ENCODE peak calls at places on chromosomes 11 and 22, in seven cellular contexts. One of them, this sample, is unnamed.

GRCh38 chr11:108854366-108854765 is 189.5 kb downstream of the DDX10 start:
- DNase-seq in psoas muscle: no peak
- DNase-seq in left ventricle myocardium inferior: no peak
- DNase-seq in upper lobe of right lung: no peak
- DNase-seq in astrocyte of the spinal cord: peak
- DNase-seq in adrenal gland: no peak
- DNase-seq in heart left ventricle: no peak
- DNase-seq in this sample: no peak

GRCh38 chr11:122711831-122712378 is 56.4 kb downstream of the UBASH3B start:
- DNase-seq in adrenal gland: no peak
- DNase-seq in psoas muscle: no peak
- DNase-seq in astrocyte of the spinal cord: peak
- DNase-seq in upper lobe of right lung: no peak
- DNase-seq in left ventricle myocardium inferior: no peak
- DNase-seq in heart left ventricle: no peak
- DNase-seq in this sample: no peak

GRCh38 chr11:111870887-111871692 is at the start of gene ALG9:
- DNase-seq in adrenal gland: peak
- DNase-seq in left ventricle myocardium inferior: peak
- DNase-seq in heart left ventricle: peak
- DNase-seq in astrocyte of the spinal cord: peak
- DNase-seq in upper lobe of right lung: peak
- DNase-seq in psoas muscle: peak
- DNase-seq in this sample: peak

GRCh38 chr22:10780281-10780680 is 4747.7 kb upstream of the OR11H1 start:
- DNase-seq in astrocyte of the spinal cord: no peak
- DNase-seq in heart left ventricle: no peak
- DNase-seq in adrenal gland: no peak
- DNase-seq in psoas muscle: no peak
- DNase-seq in upper lobe of right lung: no peak
- DNase-seq in left ventricle myocardium inferior: no peak
- DNase-seq in this sample: no peak

GRCh38 chr11:112082729-112083128 is 3.8 kb downstream of the TIMM8B start:
- DNase-seq in upper lobe of right lung: no peak
- DNase-seq in astrocyte of the spinal cord: peak
- DNase-seq in heart left ventricle: peak
- DNase-seq in left ventricle myocardium inferior: no peak
- DNase-seq in psoas muscle: no peak
- DNase-seq in adrenal gland: no peak
- DNase-seq in this sample: no peak

GRCh38 chr22:49243965-49244364 is 583.7 kb downstream of the BRD1 start:
- DNase-seq in upper lobe of right lung: peak
- DNase-seq in astrocyte of the spinal cord: no peak
- DNase-seq in heart left ventricle: no peak
- DNase-seq in adrenal gland: no peak
- DNase-seq in left ventricle myocardium inferior: no peak
- DNase-seq in psoas muscle: no peak
- DNase-seq in this sample: no peak

GRCh38 chr11:118913411-118914125 is 12.2 kb downstream of the BCL9L start:
- DNase-seq in psoas muscle: peak
- DNase-seq in adrenal gland: peak
- DNase-seq in astrocyte of the spinal cord: no peak
- DNase-seq in upper lobe of right lung: no peak
- DNase-seq in left ventricle myocardium inferior: peak
- DNase-seq in heart left ventricle: no peak
- DNase-seq in this sample: peak

GRCh38 chr11:43376594-43376993 is 17.9 kb downstream of the TTC17 start:
- DNase-seq in adrenal gland: no peak
- DNase-seq in upper lobe of right lung: no peak
- DNase-seq in heart left ventricle: no peak
- DNase-seq in astrocyte of the spinal cord: peak
- DNase-seq in left ventricle myocardium inferior: no peak
- DNase-seq in psoas muscle: no peak
- DNase-seq in this sample: no peak

GRCh38 chr22:28999510-29000224 is 62.0 kb downstream of the C22orf31 start:
- DNase-seq in upper lobe of right lung: no peak
- DNase-seq in psoas muscle: no peak
- DNase-seq in adrenal gland: no peak
- DNase-seq in astrocyte of the spinal cord: no peak
- DNase-seq in heart left ventricle: no peak
- DNase-seq in left ventricle myocardium inferior: no peak
- DNase-seq in this sample: no peak

GRCh38 chr11:46445192-46445591 is 53.6 kb upstream of the CHRM4 start:
- DNase-seq in astrocyte of the spinal cord: no peak
- DNase-seq in left ventricle myocardium inferior: no peak
- DNase-seq in psoas muscle: no peak
- DNase-seq in heart left ventricle: no peak
- DNase-seq in upper lobe of right lung: no peak
- DNase-seq in adrenal gland: no peak
- DNase-seq in this sample: no peak

GRCh38 chr11:11992257-11992690 is 16.2 kb downstream of the DKK3 start:
- DNase-seq in psoas muscle: no peak
- DNase-seq in upper lobe of right lung: peak
- DNase-seq in adrenal gland: no peak
- DNase-seq in left ventricle myocardium inferior: no peak
- DNase-seq in heart left ventricle: peak
- DNase-seq in astrocyte of the spinal cord: peak
- DNase-seq in this sample: no peak

GRCh38 chr11:47950396-47950795 is 30.0 kb upstream of the PTPRJ start:
- DNase-seq in psoas muscle: no peak
- DNase-seq in heart left ventricle: no peak
- DNase-seq in adrenal gland: no peak
- DNase-seq in astrocyte of the spinal cord: peak
- DNase-seq in left ventricle myocardium inferior: no peak
- DNase-seq in upper lobe of right lung: no peak
- DNase-seq in this sample: no peak

GRCh38 chr22:40094449-40094848 is 83.3 kb upstream of the TNRC6B start:
- DNase-seq in astrocyte of the spinal cord: no peak
- DNase-seq in left ventricle myocardium inferior: no peak
- DNase-seq in heart left ventricle: no peak
- DNase-seq in adrenal gland: no peak
- DNase-seq in psoas muscle: no peak
- DNase-seq in upper lobe of right lung: no peak
- DNase-seq in this sample: no peak

GRCh38 chr11:63802637-63803414 is 10.4 kb upstream of the SPINDOC start:
- DNase-seq in upper lobe of right lung: no peak
- DNase-seq in psoas muscle: no peak
- DNase-seq in left ventricle myocardium inferior: no peak
- DNase-seq in heart left ventricle: no peak
- DNase-seq in astrocyte of the spinal cord: no peak
- DNase-seq in adrenal gland: no peak
- DNase-seq in this sample: peak

GRCh38 chr11:124867700-124868099 is 2.5 kb downstream of the ROBO3 start:
- DNase-seq in psoas muscle: no peak
- DNase-seq in upper lobe of right lung: no peak
- DNase-seq in heart left ventricle: peak
- DNase-seq in astrocyte of the spinal cord: peak
- DNase-seq in left ventricle myocardium inferior: no peak
- DNase-seq in adrenal gland: peak
- DNase-seq in this sample: peak

GRCh38 chr11:124577664-124578427 is 8.0 kb downstream of the OR8A1 start:
- DNase-seq in heart left ventricle: peak
- DNase-seq in adrenal gland: no peak
- DNase-seq in upper lobe of right lung: no peak
- DNase-seq in psoas muscle: no peak
- DNase-seq in astrocyte of the spinal cord: no peak
- DNase-seq in left ventricle myocardium inferior: no peak
- DNase-seq in this sample: no peak

GRCh38 chr22:46081036-46081830 is 69.1 kb upstream of the PPARA start:
- DNase-seq in adrenal gland: peak
- DNase-seq in heart left ventricle: peak
- DNase-seq in left ventricle myocardium inferior: peak
- DNase-seq in upper lobe of right lung: peak
- DNase-seq in astrocyte of the spinal cord: no peak
- DNase-seq in psoas muscle: peak
- DNase-seq in this sample: peak

GRCh38 chr11:35318309-35318708 is 101.0 kb downstream of the SLC1A2 start:
- DNase-seq in upper lobe of right lung: no peak
- DNase-seq in adrenal gland: no peak
- DNase-seq in left ventricle myocardium inferior: no peak
- DNase-seq in heart left ventricle: no peak
- DNase-seq in psoas muscle: no peak
- DNase-seq in astrocyte of the spinal cord: no peak
- DNase-seq in this sample: no peak

GRCh38 chr11:134529212-134530096 is 117.4 kb upstream of the B3GAT1 start:
- DNase-seq in astrocyte of the spinal cord: no peak
- DNase-seq in left ventricle myocardium inferior: no peak
- DNase-seq in adrenal gland: peak
- DNase-seq in heart left ventricle: peak
- DNase-seq in psoas muscle: no peak
- DNase-seq in upper lobe of right lung: peak
- DNase-seq in this sample: peak

GRCh38 chr11:66290332-66290629 is 1.3 kb upstream of the YIF1A start:
- DNase-seq in left ventricle myocardium inferior: no peak
- DNase-seq in adrenal gland: no peak
- DNase-seq in astrocyte of the spinal cord: no peak
- DNase-seq in psoas muscle: no peak
- DNase-seq in heart left ventricle: no peak
- DNase-seq in upper lobe of right lung: no peak
- DNase-seq in this sample: no peak
- TF ChIP-seq CTCF in left ventricle myocardium inferior: no peak
- TF ChIP-seq CTCF in adrenal gland: no peak
- TF ChIP-seq CTCF in astrocyte of the spinal cord: no peak
- TF ChIP-seq CTCF in psoas muscle: no peak
- TF ChIP-seq CTCF in heart left ventricle: no peak
- TF ChIP-seq CTCF in upper lobe of right lung: no peak
- TF ChIP-seq CTCF in this sample: no peak

DNA sequence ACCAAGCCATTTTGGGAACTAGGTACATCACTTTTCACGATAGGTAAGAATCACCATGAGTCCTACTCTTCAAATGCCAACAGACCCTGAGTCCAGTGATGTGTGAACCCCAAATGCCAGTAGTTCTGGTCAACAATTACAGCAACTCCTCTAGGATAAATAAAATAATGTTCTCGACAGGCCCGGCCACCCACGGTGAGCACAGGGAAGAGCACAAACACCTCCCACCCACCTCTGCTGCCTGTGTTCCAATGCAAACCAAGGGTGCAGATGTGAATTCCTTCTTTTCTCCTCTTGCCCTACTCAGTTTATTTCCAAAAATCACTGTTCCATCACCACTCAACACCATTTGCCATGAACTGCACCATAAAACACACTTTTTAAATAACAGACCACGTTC is 33.3 kb downstream of the MPPED2 start:
- DNase-seq in left ventricle myocardium inferior: no peak
- DNase-seq in adrenal gland: no peak
- DNase-seq in upper lobe of right lung: no peak
- DNase-seq in psoas muscle: no peak
- DNase-seq in heart left ventricle: no peak
- DNase-seq in astrocyte of the spinal cord: no peak
- DNase-seq in this sample: no peak
- H3K4me3 ChIP-seq in left ventricle myocardium inferior: no peak
- H3K4me3 ChIP-seq in adrenal gland: no peak
- H3K4me3 ChIP-seq in upper lobe of right lung: no peak
- H3K4me3 ChIP-seq in psoas muscle: no peak
- H3K4me3 ChIP-seq in heart left ventricle: no peak
- H3K4me3 ChIP-seq in astrocyte of the spinal cord: no peak
- H3K4me3 ChIP-seq in this sample: no peak

GRCh38 chr11:57547854-57548377 is 10.5 kb downstream of the SMTNL1 start:
- DNase-seq in astrocyte of the spinal cord: no peak
- DNase-seq in upper lobe of right lung: no peak
- DNase-seq in adrenal gland: peak
- DNase-seq in heart left ventricle: no peak
- DNase-seq in left ventricle myocardium inferior: no peak
- DNase-seq in psoas muscle: no peak
- DNase-seq in this sample: no peak

GRCh38 chr11:57546451-57546850 is 9.1 kb downstream of the SMTNL1 start:
- DNase-seq in left ventricle myocardium inferior: no peak
- DNase-seq in astrocyte of the spinal cord: no peak
- DNase-seq in adrenal gland: no peak
- DNase-seq in heart left ventricle: no peak
- DNase-seq in psoas muscle: no peak
- DNase-seq in upper lobe of right lung: no peak
- DNase-seq in this sample: no peak

GRCh38 chr11:57545883-57546282 is 8.5 kb downstream of the SMTNL1 start:
- DNase-seq in adrenal gland: no peak
- DNase-seq in left ventricle myocardium inferior: no peak
- DNase-seq in heart left ventricle: no peak
- DNase-seq in upper lobe of right lung: no peak
- DNase-seq in astrocyte of the spinal cord: no peak
- DNase-seq in psoas muscle: no peak
- DNase-seq in this sample: no peak

GRCh38 chr11:57544566-57544965 is 7.2 kb downstream of the SMTNL1 start:
- DNase-seq in astrocyte of the spinal cord: no peak
- DNase-seq in left ventricle myocardium inferior: no peak
- DNase-seq in adrenal gland: no peak
- DNase-seq in heart left ventricle: no peak
- DNase-seq in psoas muscle: no peak
- DNase-seq in upper lobe of right lung: no peak
- DNase-seq in this sample: no peak

DNA sequence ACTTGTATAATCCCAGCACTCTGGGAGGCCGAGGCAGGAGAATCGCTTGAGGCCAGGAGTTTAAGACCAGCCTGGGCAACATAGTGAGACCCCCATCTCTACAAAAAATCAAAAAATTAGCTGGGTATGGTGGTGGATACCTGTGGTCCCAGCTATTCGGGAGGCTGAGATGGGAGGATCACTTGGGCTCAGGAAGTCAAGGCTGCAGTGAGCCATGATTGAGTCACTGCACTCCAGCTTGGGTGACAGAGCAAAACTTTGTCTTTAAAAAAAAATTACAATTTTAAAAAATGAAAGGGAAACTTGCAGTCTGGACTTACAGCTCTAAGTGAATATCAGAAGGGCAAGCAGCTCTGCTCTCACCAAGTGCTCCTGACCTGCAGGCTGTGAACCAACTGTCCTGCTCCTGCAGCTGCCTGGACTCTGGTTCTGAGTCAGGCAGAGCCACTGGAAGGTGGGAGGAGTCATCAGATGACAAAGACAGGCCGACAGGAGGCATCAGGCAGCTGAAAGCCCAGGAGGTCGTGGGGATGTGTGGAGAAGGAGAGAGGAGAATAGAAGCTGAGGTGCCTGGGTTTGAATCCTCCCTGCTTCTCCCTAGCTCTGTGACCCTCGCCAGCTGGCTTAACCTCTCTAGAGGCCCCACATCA is 9.6 kb downstream of the SMTNL1 start:
- DNase-seq in upper lobe of right lung: peak
- DNase-seq in psoas muscle: no peak
- DNase-seq in astrocyte of the spinal cord: peak
- DNase-seq in left ventricle myocardium inferior: no peak
- DNase-seq in adrenal gland: peak
- DNase-seq in heart left ventricle: no peak
- DNase-seq in this sample: no peak
- TF ChIP-seq CTCF in upper lobe of right lung: no peak
- TF ChIP-seq CTCF in psoas muscle: no peak
- TF ChIP-seq CTCF in astrocyte of the spinal cord: peak
- TF ChIP-seq CTCF in left ventricle myocardium inferior: no peak
- TF ChIP-seq CTCF in adrenal gland: no peak
- TF ChIP-seq CTCF in heart left ventricle: no peak
- TF ChIP-seq CTCF in this sample: no peak

DNA sequence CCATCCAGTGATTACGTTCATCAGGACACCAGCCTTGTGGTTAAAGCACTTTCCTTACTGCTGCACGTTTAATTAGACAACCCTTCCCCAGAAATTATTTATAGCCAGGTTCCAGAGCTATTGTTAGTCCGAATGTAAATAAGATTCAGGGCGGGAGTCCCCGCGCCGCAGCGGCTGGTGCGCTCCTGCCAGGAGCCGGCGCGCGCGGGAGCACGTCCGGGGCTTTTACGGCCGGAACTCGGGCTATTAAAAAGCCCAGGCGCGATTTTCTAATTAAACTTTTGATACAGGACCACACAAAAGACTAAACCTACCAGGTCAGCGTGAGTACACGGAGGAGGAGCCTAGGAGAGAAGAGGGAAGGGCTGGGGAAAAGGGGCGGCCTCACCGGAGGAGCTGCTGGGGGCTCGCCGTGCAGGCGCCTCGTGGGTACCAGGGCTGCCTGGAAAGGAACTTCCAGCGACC is 538.2 kb downstream of the OPCML start:
- DNase-seq in adrenal gland: no peak
- DNase-seq in left ventricle myocardium inferior: no peak
- DNase-seq in heart left ventricle: no peak
- DNase-seq in psoas muscle: no peak
- DNase-seq in upper lobe of right lung: no peak
- DNase-seq in astrocyte of the spinal cord: no peak
- DNase-seq in this sample: no peak
- H3K4me3 ChIP-seq in adrenal gland: no peak
- H3K4me3 ChIP-seq in left ventricle myocardium inferior: peak
- H3K4me3 ChIP-seq in heart left ventricle: peak
- H3K4me3 ChIP-seq in psoas muscle: no peak
- H3K4me3 ChIP-seq in upper lobe of right lung: no peak
- H3K4me3 ChIP-seq in astrocyte of the spinal cord: no peak
- H3K4me3 ChIP-seq in this sample: no peak